ENCODE peak calls at places on chromosomes 13 and 19, in six cellular contexts. One of them, this sample, is unnamed.

GRCh38 chr13:73607489-73608156 is 526.6 kb downstream of the KLF12 start:
- DNase-seq in PC-3: peak; percentile 54
- DNase-seq in SK-N-SH: no peak
- DNase-seq in HCT116: no peak
- DNase-seq in MM.1S: no peak
- DNase-seq in GM23248: no peak
- DNase-seq in this sample: no peak

GRCh38 chr13:110109910-110110309 is 197.0 kb downstream of the COL4A1 start:
- DNase-seq in GM23248: peak; percentile 98
- DNase-seq in SK-N-SH: no peak
- DNase-seq in PC-3: no peak
- DNase-seq in HCT116: no peak
- DNase-seq in MM.1S: no peak
- DNase-seq in this sample: peak; percentile 52

GRCh38 chr13:46640843-46641242 is 87.9 kb downstream of the LRCH1 start:
- DNase-seq in MM.1S: no peak
- DNase-seq in PC-3: peak; percentile 37
- DNase-seq in SK-N-SH: no peak
- DNase-seq in GM23248: peak; percentile 74
- DNase-seq in HCT116: no peak
- DNase-seq in this sample: no peak

GRCh38 chr13:110716235-110716505 is 2.7 kb downstream of the ING1 start:
- DNase-seq in SK-N-SH: no peak
- DNase-seq in GM23248: peak; percentile 66
- DNase-seq in MM.1S: peak; percentile 36
- DNase-seq in HCT116: no peak
- DNase-seq in PC-3: peak; percentile 40
- DNase-seq in this sample: peak; percentile 57

GRCh38 chr19:8147579-8147978 is 1.8 kb downstream of the FBN3 start:
- DNase-seq in GM23248: no peak
- DNase-seq in HCT116: no peak
- DNase-seq in MM.1S: no peak
- DNase-seq in SK-N-SH: no peak
- DNase-seq in PC-3: no peak
- DNase-seq in this sample: no peak

GRCh38 chr13:30654430-30654829 is 36.7 kb downstream of the USPL1 start:
- DNase-seq in MM.1S: peak; percentile 58
- DNase-seq in PC-3: no peak
- DNase-seq in GM23248: no peak
- DNase-seq in SK-N-SH: no peak
- DNase-seq in HCT116: no peak
- DNase-seq in this sample: no peak

GRCh38 chr19:48963371-48964204 is 1.5 kb upstream of the FTL start:
- DNase-seq in SK-N-SH: no peak
- DNase-seq in MM.1S: peak; percentile 43
- DNase-seq in HCT116: no peak
- DNase-seq in PC-3: peak; percentile 43
- DNase-seq in GM23248: peak; percentile 85
- DNase-seq in this sample: peak; percentile 73

GRCh38 chr13:22081430-22081829 is 410.6 kb downstream of the FGF9 start:
- DNase-seq in HCT116: no peak
- DNase-seq in GM23248: no peak
- DNase-seq in MM.1S: no peak
- DNase-seq in PC-3: no peak
- DNase-seq in SK-N-SH: no peak
- DNase-seq in this sample: no peak

GRCh38 chr19:18194554-18195238 is 1.7 kb downstream of the MPV17L2 start:
- DNase-seq in GM23248: peak; percentile 60
- DNase-seq in MM.1S: no peak
- DNase-seq in PC-3: peak; percentile 33
- DNase-seq in HCT116: no peak
- DNase-seq in SK-N-SH: peak; percentile 88
- DNase-seq in this sample: peak; percentile 58

GRCh38 chr19:31596751-31597150 is 247.5 kb upstream of the TSHZ3 start:
- DNase-seq in GM23248: no peak
- DNase-seq in PC-3: no peak
- DNase-seq in HCT116: no peak
- DNase-seq in SK-N-SH: no peak
- DNase-seq in MM.1S: no peak
- DNase-seq in this sample: no peak

GRCh38 chr13:40187324-40187795 is 479.1 kb downstream of the FOXO1 start:
- DNase-seq in GM23248: no peak
- DNase-seq in MM.1S: no peak
- DNase-seq in PC-3: no peak
- DNase-seq in HCT116: no peak
- DNase-seq in SK-N-SH: no peak
- DNase-seq in this sample: no peak

GRCh38 chr19:28394705-28395104 is 818.2 kb downstream of the UQCRFS1 start:
- DNase-seq in SK-N-SH: no peak
- DNase-seq in HCT116: no peak
- DNase-seq in GM23248: no peak
- DNase-seq in MM.1S: peak; percentile 54
- DNase-seq in PC-3: no peak
- DNase-seq in this sample: no peak

GRCh38 chr19:12913871-12914690 is 5.0 kb downstream of the SYCE2 start:
- DNase-seq in HCT116: no peak
- DNase-seq in SK-N-SH: no peak
- DNase-seq in GM23248: peak; percentile 69
- DNase-seq in PC-3: no peak
- DNase-seq in MM.1S: peak; percentile 76
- DNase-seq in this sample: peak; percentile 23

GRCh38 chr19:1856698-1857603 is 6.4 kb downstream of the KLF16 start:
- DNase-seq in GM23248: peak; percentile 96
- DNase-seq in MM.1S: peak; percentile 82
- DNase-seq in HCT116: no peak
- DNase-seq in PC-3: peak; percentile 44
- DNase-seq in SK-N-SH: peak; percentile 54
- DNase-seq in this sample: peak; percentile 44

GRCh38 chr13:28609936-28610335 is 49.0 kb upstream of the POMP start:
- DNase-seq in MM.1S: no peak
- DNase-seq in PC-3: peak; percentile 71
- DNase-seq in SK-N-SH: no peak
- DNase-seq in GM23248: peak; percentile 39
- DNase-seq in HCT116: no peak
- DNase-seq in this sample: no peak

GRCh38 chr19:40822161-40822560 is 23.2 kb downstream of the EGLN2 start:
- DNase-seq in SK-N-SH: no peak
- DNase-seq in HCT116: no peak
- DNase-seq in MM.1S: no peak
- DNase-seq in PC-3: no peak
- DNase-seq in GM23248: no peak
- DNase-seq in this sample: no peak

GRCh38 chr19:14116525-14116917 is 1.0 kb downstream of the PRKACA start:
- DNase-seq in PC-3: no peak
- DNase-seq in MM.1S: no peak
- DNase-seq in HCT116: no peak
- DNase-seq in GM23248: peak; percentile 29
- DNase-seq in SK-N-SH: no peak
- DNase-seq in this sample: no peak
- TF ChIP-seq EZH2phosphoT487 in PC-3: no peak
- TF ChIP-seq EZH2phosphoT487 in MM.1S: no peak
- TF ChIP-seq EZH2phosphoT487 in HCT116: no peak
- TF ChIP-seq EZH2phosphoT487 in GM23248: no peak
- TF ChIP-seq EZH2phosphoT487 in SK-N-SH: no peak
- TF ChIP-seq EZH2phosphoT487 in this sample: no peak

DNA sequence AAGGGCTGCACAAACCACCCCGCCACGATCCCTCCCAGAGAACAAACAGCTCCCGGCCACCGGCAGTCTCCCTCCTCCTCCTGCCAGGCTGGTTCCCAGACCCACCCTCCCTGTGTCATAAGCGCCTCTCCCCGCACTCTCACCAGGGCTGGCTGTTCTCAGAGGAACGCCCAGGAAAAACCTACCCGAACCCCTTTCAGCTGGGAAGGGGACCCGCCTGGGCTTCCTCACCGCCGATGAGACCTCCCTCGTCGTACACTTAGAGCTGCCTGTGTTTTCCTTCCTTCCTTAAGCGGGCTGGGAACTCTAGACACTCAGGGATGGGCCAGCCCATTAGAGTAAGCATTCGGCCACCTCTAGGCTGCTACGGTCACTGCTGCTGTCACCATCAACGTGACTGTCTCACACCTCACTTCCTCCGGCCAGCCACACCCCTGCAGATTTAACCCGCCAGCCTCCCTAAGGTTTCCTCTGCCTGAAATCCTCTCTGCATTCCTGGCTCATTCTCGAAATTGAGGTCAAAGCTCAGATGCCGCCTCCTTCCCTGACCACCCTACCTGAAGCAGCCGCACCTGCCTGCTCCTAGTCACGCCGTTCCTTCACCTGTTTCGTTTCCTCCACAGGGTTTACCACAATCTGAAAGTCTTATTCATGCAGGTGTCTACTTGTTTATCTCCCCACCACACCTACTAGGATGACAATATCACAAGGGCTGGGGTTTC is 6.3 kb upstream of the RDH13 start:
- DNase-seq in HCT116: no peak
- DNase-seq in PC-3: peak; percentile 89
- DNase-seq in GM23248: peak; percentile 65
- DNase-seq in SK-N-SH: peak; percentile 66
- DNase-seq in MM.1S: peak; percentile 94
- DNase-seq in this sample: peak; percentile 61
- H3K9ac ChIP-seq in HCT116: peak overlapping the region; percentile 67
- H3K9ac ChIP-seq in PC-3: peak overlapping the region; percentile 80
- H3K9ac ChIP-seq in GM23248: peak overlapping the region; percentile 38
- H3K9ac ChIP-seq in SK-N-SH: no peak overlapping the region
- H3K9ac ChIP-seq in MM.1S: peak overlapping the region; percentile 95
- H3K9ac ChIP-seq in this sample: no peak overlapping the region

DNA sequence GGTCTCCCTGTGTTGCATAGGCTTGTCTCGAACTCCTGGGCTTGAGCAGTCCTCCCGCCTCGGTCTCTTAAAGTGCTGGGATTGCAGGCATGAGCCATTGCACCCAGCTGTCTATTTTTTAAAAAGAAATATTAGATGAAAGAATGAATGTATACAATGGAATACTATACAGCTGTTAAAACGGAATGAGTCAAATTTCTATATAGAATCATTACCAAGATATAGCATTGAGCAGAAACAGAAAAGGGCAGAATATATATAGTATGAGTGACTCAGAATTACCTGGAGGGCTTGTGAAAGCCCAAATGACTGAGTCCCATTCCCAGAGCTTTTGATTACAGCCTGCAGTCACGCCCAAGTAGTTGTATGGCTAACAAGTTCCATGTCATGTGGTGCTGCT is 4.4 kb downstream of the DACT3 start:
- DNase-seq in SK-N-SH: no peak
- DNase-seq in MM.1S: no peak
- DNase-seq in PC-3: no peak
- DNase-seq in HCT116: no peak
- DNase-seq in GM23248: no peak
- DNase-seq in this sample: no peak
- TF ChIP-seq EZH2phosphoT487 in SK-N-SH: no peak
- TF ChIP-seq EZH2phosphoT487 in MM.1S: no peak
- TF ChIP-seq EZH2phosphoT487 in PC-3: no peak
- TF ChIP-seq EZH2phosphoT487 in HCT116: no peak
- TF ChIP-seq EZH2phosphoT487 in GM23248: no peak
- TF ChIP-seq EZH2phosphoT487 in this sample: no peak

GRCh38 chr13:51229731-51230130 is 7.5 kb downstream of the FAM124A start:
- DNase-seq in PC-3: no peak
- DNase-seq in GM23248: no peak
- DNase-seq in MM.1S: no peak
- DNase-seq in SK-N-SH: no peak
- DNase-seq in HCT116: no peak
- DNase-seq in this sample: peak; percentile 57
- H3K9ac ChIP-seq in PC-3: no peak overlapping the region
- H3K9ac ChIP-seq in GM23248: no peak overlapping the region
- H3K9ac ChIP-seq in MM.1S: no peak overlapping the region
- H3K9ac ChIP-seq in SK-N-SH: no peak overlapping the region
- H3K9ac ChIP-seq in HCT116: no peak overlapping the region
- H3K9ac ChIP-seq in this sample: no peak overlapping the region

GRCh38 chr13:23652909-23653726 is 82.9 kb downstream of the TNFRSF19 start:
- DNase-seq in SK-N-SH: no peak
- DNase-seq in MM.1S: no peak
- DNase-seq in PC-3: no peak
- DNase-seq in HCT116: no peak
- DNase-seq in GM23248: no peak
- DNase-seq in this sample: no peak

GRCh38 chr13:23656637-23657036 is 86.4 kb downstream of the TNFRSF19 start:
- DNase-seq in GM23248: peak; percentile 69
- DNase-seq in HCT116: no peak
- DNase-seq in PC-3: no peak
- DNase-seq in SK-N-SH: peak; percentile 77
- DNase-seq in MM.1S: no peak
- DNase-seq in this sample: no peak

GRCh38 chr13:23657056-23657455 is 86.8 kb downstream of the TNFRSF19 start:
- DNase-seq in MM.1S: no peak
- DNase-seq in PC-3: no peak
- DNase-seq in HCT116: no peak
- DNase-seq in SK-N-SH: peak; percentile 50
- DNase-seq in GM23248: no peak
- DNase-seq in this sample: no peak

GRCh38 chr13:23654111-23655110 is 84.2 kb downstream of the TNFRSF19 start:
- DNase-seq in PC-3: no peak
- DNase-seq in GM23248: no peak
- DNase-seq in HCT116: no peak
- DNase-seq in SK-N-SH: no peak
- DNase-seq in MM.1S: no peak
- DNase-seq in this sample: no peak

GRCh38 chr13:23655321-23655720 is 85.1 kb downstream of the TNFRSF19 start:
- DNase-seq in GM23248: no peak
- DNase-seq in HCT116: no peak
- DNase-seq in MM.1S: no peak
- DNase-seq in SK-N-SH: no peak
- DNase-seq in PC-3: no peak
- DNase-seq in this sample: peak; percentile 52
- TF ChIP-seq EZH2phosphoT487 in GM23248: no peak
- TF ChIP-seq EZH2phosphoT487 in HCT116: no peak
- TF ChIP-seq EZH2phosphoT487 in MM.1S: no peak
- TF ChIP-seq EZH2phosphoT487 in SK-N-SH: no peak
- TF ChIP-seq EZH2phosphoT487 in PC-3: no peak
- TF ChIP-seq EZH2phosphoT487 in this sample: no peak

GRCh38 chr19:47112166-47112663 is 1.4 kb downstream of the ZC3H4 start:
- DNase-seq in HCT116: no peak
- DNase-seq in PC-3: peak; percentile 68
- DNase-seq in MM.1S: peak; percentile 87
- DNase-seq in GM23248: peak; percentile 88
- DNase-seq in SK-N-SH: peak; percentile 76
- DNase-seq in this sample: peak; percentile 91
- H3K9ac ChIP-seq in HCT116: peak overlapping the region; percentile 100
- H3K9ac ChIP-seq in PC-3: peak overlapping the region; percentile 100
- H3K9ac ChIP-seq in MM.1S: peak overlapping the region; percentile 100
- H3K9ac ChIP-seq in GM23248: peak overlapping the region; percentile 98
- H3K9ac ChIP-seq in SK-N-SH: peak overlapping the region; percentile 100
- H3K9ac ChIP-seq in this sample: peak overlapping the region; percentile 99